ENCODE peak calls at places on chromosomes 12 and 14, in nine cellular contexts. S is natural killer cell, D is ureter, M is ACHN, B is EL, O is AG04450, P is head of caudate nucleus, N is HTR-8/SVneo, X is DMS153. L is an unnamed sample.

GRCh38 chr14:72451081-72451972 is 442.6 kb downstream of the DPF3 start:
- DNase-seq in S (peak; percentile 40), D (no peak), M (no peak), B (no peak), O (no peak), P (no peak), N (no peak), X (no peak), L (no peak)

GRCh38 chr12:43676183-43676813 is 82.3 kb downstream of the PUS7L start:
- DNase-seq in S (no peak), D (no peak), M (peak; percentile 66), B (peak; percentile 6), O (no peak), P (no peak), N (no peak), X (no peak), L (peak; percentile 24)

GRCh38 chr12:65187665-65188064 is 18.3 kb downstream of the LEMD3 start:
- DNase-seq in S (no peak), D (no peak), M (no peak), B (no peak), O (no peak), P (no peak), N (no peak), X (no peak), L (no peak)

GRCh38 chr12:70246580-70246979 is 3.3 kb downstream of the CNOT2 start:
- DNase-seq in S (no peak), D (no peak), M (no peak), B (peak; percentile 31), O (no peak), P (no peak), N (no peak), X (no peak), L (no peak)

GRCh38 chr14:49999216-49999761 is 106.4 kb downstream of the ARF6 start:
- DNase-seq in S (peak; percentile 77), D (peak; percentile 90), M (peak; percentile 77), B (peak; percentile 92), O (no peak), P (peak; percentile 31), N (no peak), X (no peak), L (peak; percentile 75)

GRCh38 chr12:89073027-89073398 is 279.3 kb downstream of the DUSP6 start:
- DNase-seq in S (no peak), D (no peak), M (peak; percentile 49), B (peak; percentile 61), O (peak; percentile 65), P (no peak), N (no peak), X (peak; percentile 54), L (no peak)

GRCh38 chr12:121983546-121984205 is 38.0 kb upstream of the BCL7A start:
- DNase-seq in S (no peak), D (no peak), M (no peak), B (no peak), O (no peak), P (no peak), N (no peak), X (no peak), L (no peak)

GRCh38 chr12:45727994-45728624 is 1.4 kb upstream of the ARID2 start:
- DNase-seq in S (no peak), D (no peak), M (no peak), B (no peak), O (no peak), P (no peak), N (no peak), X (no peak), L (no peak)

GRCh38 chr14:100822007-100822406 is 3.9 kb upstream of the MEG3 start:
- DNase-seq in S (no peak), D (no peak), M (no peak), B (no peak), O (no peak), P (no peak), N (no peak), X (no peak), L (no peak)

GRCh38 chr12:66516133-66516532 is 162.7 kb downstream of the GRIP1 start:
- DNase-seq in S (no peak), D (no peak), M (peak; percentile 58), B (peak; percentile 2), O (no peak), P (no peak), N (no peak), X (no peak), L (no peak)

GRCh38 chr14:65287264-65288131 is 125.0 kb upstream of the FUT8 start:
- DNase-seq in S (no peak), D (no peak), M (no peak), B (no peak), O (no peak), P (no peak), N (no peak), X (no peak), L (peak; percentile 84)

GRCh38 chr12:5927732-5928516 is 17.1 kb downstream of the ANO2 start:
- DNase-seq in S (no peak), D (peak; percentile 35), M (no peak), B (no peak), O (no peak), P (no peak), N (no peak), X (no peak), L (no peak)

GRCh38 chr14:33406766-33407165 is 468.1 kb downstream of the NPAS3 start:
- DNase-seq in S (no peak), D (no peak), M (no peak), B (no peak), O (no peak), P (no peak), N (no peak), X (no peak), L (no peak)

GRCh38 chr14:69797573-69798338 is 715 bp upstream of the SLC10A1 start:
- DNase-seq in S (no peak), D (no peak), M (no peak), B (no peak), O (no peak), P (no peak), N (no peak), X (no peak), L (no peak)

GRCh38 chr14:90645842-90646443 is 170.3 kb downstream of the TTC7B start:
- DNase-seq in S (no peak), D (no peak), M (peak; percentile 91), B (peak; percentile 52), O (no peak), P (no peak), N (peak; percentile 54), X (no peak), L (peak; percentile 88)